ENCODE peak calls at places on chromosomes 13 and 19, in nine cellular contexts. W is GM23338; B is adrenal gland; Y is cardiac muscle cell; F is CD8-positive, alpha-beta T cell; C is psoas muscle; Z is prostate gland; L is endodermal cell; G is Peyer's patch. S is an unnamed sample.

GRCh38 chr19:52270266-52270885 is 989 bp downstream of the ZNF766 start:
- DNase-seq in G (no peak), Y (no peak), W (peak), B (no peak), L (peak), C (no peak), F (no peak), Z (no peak), S (peak)

GRCh38 chr13:106619688-106620555 is 52.0 kb upstream of the ARGLU1 start:
- DNase-seq in W (peak), G (peak), F (peak), B (peak), C (no peak), Z (no peak), L (peak), Y (peak), S (no peak)

GRCh38 chr19:57566396-57567256 is 7.0 kb upstream of the ZNF550 start:
- DNase-seq in G (no peak), B (no peak), Z (no peak), Y (peak), C (no peak), W (peak), L (peak), F (no peak), S (no peak)

GRCh38 chr19:33344210-33344609 is 29.3 kb upstream of the CEBPG start:
- DNase-seq in C (no peak), B (no peak), Y (no peak), Z (no peak), W (peak), G (no peak), F (no peak), L (no peak), S (no peak)

GRCh38 chr19:6066661-6067646 is 43.3 kb downstream of the RFX2 start:
- DNase-seq in F (no peak), Y (peak), L (peak), W (peak), C (peak), B (peak), Z (peak), G (peak), S (peak)

GRCh38 chr13:76637651-76638111 is 248.5 kb downstream of the KCTD12 start:
- DNase-seq in Z (no peak), C (no peak), W (no peak), G (no peak), B (no peak), Y (no peak), F (no peak), L (no peak), S (no peak)

GRCh38 chr19:1016647-1017114 is 4.2 kb downstream of the TMEM259 start:
- DNase-seq in G (peak), L (no peak), Z (no peak), W (no peak), Y (no peak), F (no peak), C (no peak), B (peak), S (no peak)

GRCh38 chr13:28822161-28822560 is 2.0 kb downstream of the MTUS2 start:
- DNase-seq in Y (no peak), F (no peak), G (no peak), B (no peak), Z (no peak), W (no peak), L (no peak), C (no peak), S (no peak)

GRCh38 chr19:36605101-36605838 is at the start of gene ZNF382:
- DNase-seq in C (peak), L (peak), F (peak), B (peak), W (peak), Y (peak), Z (peak), G (peak), S (peak)

GRCh38 chr13:44668707-44669106 is 92.6 kb upstream of the TSC22D1 start:
- DNase-seq in L (no peak), Y (no peak), B (no peak), G (no peak), W (no peak), C (no peak), Z (no peak), F (no peak), S (no peak)

GRCh38 chr19:30666301-30666803 is 294.2 kb downstream of the ZNF536 start:
- DNase-seq in Z (no peak), Y (peak), L (peak), B (peak), C (peak), W (peak), F (peak), G (peak), S (peak)

GRCh38 chr19:30665449-30665848 is 293.3 kb downstream of the ZNF536 start:
- DNase-seq in G (no peak), B (no peak), W (no peak), L (peak), Z (no peak), Y (no peak), F (no peak), C (no peak), S (peak)

GRCh38 chr19:30667227-30667626 is 295.0 kb downstream of the ZNF536 start:
- DNase-seq in L (peak), B (no peak), W (no peak), F (no peak), Y (no peak), Z (no peak), C (no peak), G (no peak), S (peak)

GRCh38 chr19:30662211-30662861 is 290.2 kb downstream of the ZNF536 start:
- DNase-seq in C (no peak), W (no peak), F (no peak), Z (no peak), L (peak), Y (no peak), G (no peak), B (peak), S (peak)

DNA sequence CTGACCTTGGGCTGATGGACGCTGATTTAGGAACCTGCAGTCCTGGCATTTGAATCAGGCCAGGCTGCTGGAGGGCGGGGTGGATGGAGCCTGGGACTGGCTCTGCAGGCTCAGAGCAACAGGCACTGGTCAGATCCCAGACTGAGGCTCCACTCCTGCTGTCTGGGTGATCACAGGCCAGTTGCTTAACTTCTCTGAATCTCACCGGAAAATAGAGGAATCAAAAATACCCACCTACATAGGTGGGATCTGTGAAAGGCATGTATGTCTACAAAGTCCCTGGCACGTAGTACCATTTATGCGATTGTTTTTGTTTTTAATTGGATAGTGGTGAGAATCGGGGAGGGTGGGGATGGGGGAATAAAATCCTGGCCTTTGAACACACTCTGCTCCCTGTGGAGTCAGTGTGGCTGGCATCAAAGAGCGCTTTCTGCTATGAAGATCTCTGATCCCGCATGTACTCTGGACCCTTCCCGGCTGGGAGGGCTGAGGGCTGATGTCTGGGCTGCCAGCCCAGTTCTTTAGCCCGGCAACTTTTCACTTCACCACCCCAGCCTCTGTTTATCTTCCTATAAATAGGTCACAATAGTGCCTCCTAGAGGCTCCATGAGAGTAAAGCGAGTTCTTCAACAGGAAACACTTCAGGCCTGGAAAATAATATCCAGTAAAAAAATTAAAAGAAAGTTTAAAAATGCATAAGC is 292.3 kb downstream of the ZNF536 start:
- DNase-seq in C (peak), Y (peak), W (peak), B (peak), L (peak), G (peak), Z (peak), F (no peak), S (peak)
- TF ChIP-seq CTCF in C (no peak), Y (peak), W (peak), B (peak), L (peak), G (peak), Z (peak), F (no peak), S (peak)

DNA sequence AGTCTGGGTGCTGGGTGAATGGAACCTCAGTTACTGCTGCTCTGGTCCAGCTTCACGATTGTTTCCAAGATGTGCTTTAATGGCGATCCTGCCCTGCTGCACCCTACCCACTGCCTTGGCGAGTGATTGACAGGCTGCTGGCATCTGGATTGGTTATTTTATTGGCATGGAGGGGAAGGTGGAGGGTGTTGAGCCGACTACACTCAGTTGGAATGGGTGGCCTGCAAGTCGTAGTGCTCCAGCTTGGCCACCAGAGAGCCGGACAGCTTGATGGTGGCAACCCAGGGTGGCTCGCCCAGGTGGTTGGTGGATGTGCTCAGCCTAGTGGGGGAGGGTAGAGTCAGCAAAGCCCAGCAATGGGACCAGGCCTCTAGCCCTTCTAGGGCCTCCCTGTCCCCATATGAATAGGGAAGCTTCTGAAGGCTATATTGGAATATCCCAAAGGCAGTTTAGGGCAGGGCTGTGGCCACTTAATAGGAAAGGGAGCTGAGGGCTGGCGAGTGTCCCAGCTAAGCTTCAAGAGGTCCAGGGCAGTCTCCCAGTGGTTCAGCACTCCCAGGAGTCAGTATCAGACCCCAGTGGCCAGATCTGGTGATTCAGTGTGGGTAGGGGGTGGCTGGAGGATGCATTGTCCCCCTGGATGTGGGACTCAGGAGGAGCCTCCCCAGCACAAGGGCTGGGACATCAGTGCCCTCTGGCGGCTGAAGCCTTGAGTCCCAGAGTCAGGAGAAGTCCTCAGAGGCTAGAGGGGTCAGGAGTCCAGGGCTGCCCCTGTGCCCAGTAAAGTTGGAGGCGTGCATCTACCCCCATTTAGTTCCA is 3.4 kb downstream of the GGN start:
- DNase-seq in B (no peak), L (peak), W (peak), G (no peak), F (no peak), Y (peak), Z (no peak), C (no peak), S (no peak)
- TF ChIP-seq CTCF in B (no peak), L (peak), W (peak), G (peak), F (no peak), Y (peak), Z (no peak), C (no peak), S (peak)

GRCh38 chr13:101474419-101474957 is 22.0 kb downstream of the ITGBL1 start:
- DNase-seq in Y (peak), F (no peak), G (no peak), L (peak), Z (no peak), B (no peak), W (peak), C (no peak), S (no peak)
- TF ChIP-seq CTCF in Y (peak), F (no peak), G (no peak), L (peak), Z (no peak), B (no peak), W (peak), C (no peak), S (peak)

GRCh38 chr19:49799798-49800376 is 13.2 kb downstream of the FUZ start:
- DNase-seq in C (no peak), F (no peak), W (peak), L (peak), Z (no peak), Y (no peak), G (peak), B (no peak), S (no peak)
- TF ChIP-seq CTCF in C (no peak), F (no peak), W (peak), L (peak), Z (no peak), Y (peak), G (no peak), B (no peak), S (peak)